ENCODE peak calls at places on chromosomes 12 and 14, in four cellular contexts. One of them, this sample, is unnamed.

GRCh38 chr14:63692309-63693020 is 35.4 kb downstream of the SGPP1 start:
- DNase-seq in tibial nerve: no peak
- DNase-seq in neural progenitor cell: no peak
- DNase-seq in stimulated activated CD4-positive, alpha-beta T cell treated with anti-CD3 and anti-CD28 coated beads, Interleukin-1b, Interleukin-23, amount 100 ng/mL, for 4 hours: no peak
- DNase-seq in this sample: peak

GRCh38 chr12:33547084-33547483 is 107.5 kb upstream of the SYT10 start:
- DNase-seq in tibial nerve: no peak
- DNase-seq in neural progenitor cell: no peak
- DNase-seq in stimulated activated CD4-positive, alpha-beta T cell treated with anti-CD3 and anti-CD28 coated beads, Interleukin-1b, Interleukin-23, amount 100 ng/mL, for 4 hours: no peak
- DNase-seq in this sample: no peak

GRCh38 chr12:65656904-65657351 is 167.4 kb upstream of the HMGA2 start:
- DNase-seq in tibial nerve: no peak
- DNase-seq in neural progenitor cell: no peak
- DNase-seq in stimulated activated CD4-positive, alpha-beta T cell treated with anti-CD3 and anti-CD28 coated beads, Interleukin-1b, Interleukin-23, amount 100 ng/mL, for 4 hours: no peak
- DNase-seq in this sample: no peak

GRCh38 chr12:96471368-96472040 is 17.9 kb upstream of the CFAP54 start:
- DNase-seq in tibial nerve: no peak
- DNase-seq in neural progenitor cell: no peak
- DNase-seq in stimulated activated CD4-positive, alpha-beta T cell treated with anti-CD3 and anti-CD28 coated beads, Interleukin-1b, Interleukin-23, amount 100 ng/mL, for 4 hours: no peak
- DNase-seq in this sample: no peak

GRCh38 chr12:117727301-117727700 is 241.5 kb downstream of the KSR2 start:
- DNase-seq in tibial nerve: no peak
- DNase-seq in neural progenitor cell: no peak
- DNase-seq in stimulated activated CD4-positive, alpha-beta T cell treated with anti-CD3 and anti-CD28 coated beads, Interleukin-1b, Interleukin-23, amount 100 ng/mL, for 4 hours: no peak
- DNase-seq in this sample: no peak

GRCh38 chr12:33061844-33062243 is 165.3 kb upstream of the PKP2 start:
- DNase-seq in tibial nerve: no peak
- DNase-seq in neural progenitor cell: no peak
- DNase-seq in stimulated activated CD4-positive, alpha-beta T cell treated with anti-CD3 and anti-CD28 coated beads, Interleukin-1b, Interleukin-23, amount 100 ng/mL, for 4 hours: no peak
- DNase-seq in this sample: no peak

GRCh38 chr12:15035185-15035584 is 62.3 kb downstream of the PDE6H start:
- DNase-seq in tibial nerve: no peak
- DNase-seq in neural progenitor cell: no peak
- DNase-seq in stimulated activated CD4-positive, alpha-beta T cell treated with anti-CD3 and anti-CD28 coated beads, Interleukin-1b, Interleukin-23, amount 100 ng/mL, for 4 hours: no peak
- DNase-seq in this sample: no peak

GRCh38 chr12:114241973-114242434 is 163.9 kb downstream of the TBX5 start:
- DNase-seq in tibial nerve: no peak
- DNase-seq in neural progenitor cell: no peak
- DNase-seq in stimulated activated CD4-positive, alpha-beta T cell treated with anti-CD3 and anti-CD28 coated beads, Interleukin-1b, Interleukin-23, amount 100 ng/mL, for 4 hours: no peak
- DNase-seq in this sample: peak

GRCh38 chr14:61188196-61188595 is 92.9 kb downstream of the TMEM30B start:
- DNase-seq in tibial nerve: no peak
- DNase-seq in neural progenitor cell: peak
- DNase-seq in stimulated activated CD4-positive, alpha-beta T cell treated with anti-CD3 and anti-CD28 coated beads, Interleukin-1b, Interleukin-23, amount 100 ng/mL, for 4 hours: no peak
- DNase-seq in this sample: no peak

GRCh38 chr14:78512021-78512420 is 341.8 kb downstream of the NRXN3 start:
- DNase-seq in tibial nerve: no peak
- DNase-seq in neural progenitor cell: no peak
- DNase-seq in stimulated activated CD4-positive, alpha-beta T cell treated with anti-CD3 and anti-CD28 coated beads, Interleukin-1b, Interleukin-23, amount 100 ng/mL, for 4 hours: no peak
- DNase-seq in this sample: no peak

GRCh38 chr12:121992059-121992879 is 29.4 kb upstream of the BCL7A start:
- DNase-seq in tibial nerve: no peak
- DNase-seq in neural progenitor cell: no peak
- DNase-seq in stimulated activated CD4-positive, alpha-beta T cell treated with anti-CD3 and anti-CD28 coated beads, Interleukin-1b, Interleukin-23, amount 100 ng/mL, for 4 hours: peak
- DNase-seq in this sample: no peak